ENCODE peak calls at places on chromosome 7, in six cellular contexts. T is fibroblast of lung, Q is H1, R is Peyer's patch, U is astrocyte, B is breast epithelium. Z is an unnamed sample. For H3K27me3, the result is how much of the 10 kb centered on the place peaks cover.

GRCh38 chr7:91263359-91264082 is 712 bp upstream of the FZD1 start:
- DNase-seq in T (no peak), Q (peak), R (no peak), U (peak), B (no peak), Z (no peak)

GRCh38 chr7:92763636-92764423 is 72.5 kb downstream of the CDK6 start:
- DNase-seq in T (peak), Q (peak), R (no peak), U (peak), B (no peak), Z (peak)

GRCh38 chr7:34165927-34166550 is 260.7 kb downstream of the BMPER start:
- DNase-seq in T (peak), Q (no peak), R (no peak), U (peak), B (no peak), Z (peak)

GRCh38 chr7:27802977-27803376 is 63.0 kb downstream of the TAX1BP1 start:
- DNase-seq in T (no peak), Q (no peak), R (no peak), U (no peak), B (no peak), Z (no peak)

GRCh38 chr7:19177269-19177668 is 32.0 kb upstream of the FERD3L start:
- DNase-seq in T (peak), Q (no peak), R (no peak), U (no peak), B (no peak), Z (peak)

GRCh38 chr7:100489824-100490223 is 6.1 kb downstream of the NYAP1 start:
- DNase-seq in T (peak), Q (peak), R (no peak), U (peak), B (no peak), Z (no peak)

GRCh38 chr7:64114791-64115190 is 69.6 kb downstream of the ZNF727 start:
- DNase-seq in T (no peak), Q (no peak), R (no peak), U (no peak), B (no peak), Z (no peak)

GRCh38 chr7:81036871-81037270 is 118.0 kb upstream of the SEMA3C start:
- DNase-seq in T (no peak), Q (no peak), R (no peak), U (no peak), B (no peak), Z (peak)

GRCh38 chr7:39714447-39715091 is 91.2 kb downstream of the RALA start:
- DNase-seq in T (no peak), Q (no peak), R (no peak), U (no peak), B (no peak), Z (no peak)

GRCh38 chr7:39709768-39710291 is 86.5 kb downstream of the RALA start:
- DNase-seq in T (peak), Q (no peak), R (no peak), U (peak), B (no peak), Z (no peak)

GRCh38 chr7:39703143-39703542 is 79.8 kb downstream of the RALA start:
- DNase-seq in T (no peak), Q (no peak), R (no peak), U (peak), B (no peak), Z (no peak)

GRCh38 chr7:39712746-39713145 is 89.4 kb downstream of the RALA start:
- DNase-seq in T (no peak), Q (no peak), R (no peak), U (no peak), B (no peak), Z (no peak)

DNA sequence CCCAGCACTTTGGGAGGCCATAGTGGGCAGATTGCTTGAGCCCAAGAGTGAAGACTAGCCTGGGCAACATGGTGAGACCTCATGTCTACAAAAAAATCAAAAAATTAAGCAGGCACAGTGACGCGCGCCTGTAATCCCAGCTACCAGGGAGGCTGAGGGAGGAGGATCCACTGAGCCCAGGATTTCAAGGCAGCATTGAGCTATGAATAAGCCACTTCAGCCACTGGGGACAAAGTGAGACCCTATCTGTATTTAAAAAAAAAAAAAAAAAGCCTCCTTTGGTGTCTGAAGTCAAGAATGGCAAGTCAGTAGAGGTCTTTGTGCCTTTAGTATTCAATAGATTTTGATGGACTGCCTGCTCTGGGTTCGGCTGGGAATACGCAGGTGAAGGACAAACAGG is 85.7 kb downstream of the RALA start:
- DNase-seq in T (no peak), Q (no peak), R (no peak), U (no peak), B (no peak), Z (no peak)
- TF ChIP-seq CTCF in T (no peak), Q (no peak), R (no peak), U (no peak), B (no peak), Z (no peak)

DNA sequence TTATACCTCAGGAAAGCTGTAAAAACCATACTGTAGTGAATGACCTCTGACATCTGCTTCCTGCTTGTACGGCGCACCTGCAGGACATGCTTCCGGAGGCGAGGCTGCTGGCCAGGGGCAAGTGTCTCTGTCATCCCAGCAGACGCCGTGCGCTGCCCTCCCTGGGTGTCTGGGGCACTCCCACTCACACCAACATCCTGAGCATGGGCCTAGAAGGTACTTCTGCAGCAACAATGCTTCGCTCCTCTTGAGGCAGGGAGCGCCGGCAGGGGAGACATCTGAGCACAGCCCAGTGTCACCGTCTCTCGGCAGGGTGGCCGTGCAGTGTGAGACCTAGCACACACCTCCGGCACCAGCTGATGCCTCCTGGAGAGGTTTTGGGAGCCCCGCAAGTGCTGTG is 269.2 kb downstream of the MAD1L1 start:
- DNase-seq in T (no peak), Q (no peak), R (no peak), U (no peak), B (no peak), Z (no peak)
- H3K27me3 ChIP-seq in T (under half), Q (under half), R (under half), U (under half), B (under half), Z (under half)

GRCh38 chr7:148967032-148967372 is 61.3 kb downstream of the PDIA4 start:
- DNase-seq in T (no peak), Q (no peak), R (no peak), U (no peak), B (no peak), Z (no peak)
- H3K27ac ChIP-seq in T (no peak), Q (no peak), R (no peak), U (no peak), B (no peak), Z (no peak)

GRCh38 chr7:2384354-2385243 is 18.8 kb upstream of the CHST12 start:
- DNase-seq in T (no peak), Q (no peak), R (no peak), U (no peak), B (no peak), Z (no peak)
- TF ChIP-seq CTCF in T (no peak), Q (peak), R (no peak), U (no peak), B (no peak), Z (peak)

GRCh38 chr7:97015279-97015678 is 9.4 kb downstream of the DLX5 start:
- DNase-seq in T (no peak), Q (no peak), R (no peak), U (no peak), B (no peak), Z (no peak)

GRCh38 chr7:97014145-97014544 is 8.8 kb downstream of the DLX6 start:
- DNase-seq in T (no peak), Q (no peak), R (no peak), U (no peak), B (no peak), Z (no peak)

GRCh38 chr7:97012293-97013005 is 7.1 kb downstream of the DLX6 start:
- DNase-seq in T (no peak), Q (peak), R (no peak), U (no peak), B (no peak), Z (no peak)

GRCh38 chr7:97013025-97013424 is 7.7 kb downstream of the DLX6 start:
- DNase-seq in T (no peak), Q (peak), R (no peak), U (no peak), B (no peak), Z (no peak)

GRCh38 chr7:97013555-97013954 is 8.2 kb downstream of the DLX6 start:
- DNase-seq in T (no peak), Q (no peak), R (no peak), U (no peak), B (no peak), Z (no peak)
- H3K27me3 ChIP-seq in T (half or more), Q (half or more), R (under half), U (half or more), B (under half), Z (half or more)

DNA sequence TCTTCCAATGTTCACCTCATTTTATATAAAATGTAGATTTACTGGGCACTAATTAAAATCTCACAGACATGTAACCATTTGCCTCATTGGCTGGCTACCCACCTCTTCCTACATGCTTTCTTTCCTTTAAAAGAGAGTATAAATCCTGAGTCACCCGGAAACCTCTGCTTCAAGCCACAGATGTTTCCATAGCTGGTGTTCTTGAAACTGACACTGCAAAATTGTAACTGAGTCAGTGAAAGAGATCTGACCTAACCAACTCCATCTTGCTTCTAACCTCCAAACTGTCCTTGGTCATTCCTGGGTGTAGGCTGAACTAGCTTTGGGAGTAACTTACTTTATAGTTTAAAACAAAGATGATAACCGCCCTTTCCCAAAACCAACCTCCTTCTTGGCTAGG is 33.6 kb downstream of the SVOPL start:
- DNase-seq in T (no peak), Q (no peak), R (no peak), U (no peak), B (no peak), Z (no peak)
- H3K27ac ChIP-seq in T (no peak), Q (no peak), R (no peak), U (no peak), B (no peak), Z (no peak)

GRCh38 chr7:51246258-51247245 is 70.1 kb downstream of the COBL start:
- DNase-seq in T (no peak), Q (no peak), R (no peak), U (no peak), B (no peak), Z (no peak)
- TF ChIP-seq CTCF in T (no peak), Q (no peak), R (no peak), U (no peak), B (no peak), Z (no peak)

GRCh38 chr7:450741-451140 is 68.9 kb downstream of the PDGFA start:
- DNase-seq in T (no peak), Q (no peak), R (no peak), U (no peak), B (no peak), Z (no peak)
- H3K27me3 ChIP-seq in T (under half), Q (under half), R (under half), U (under half), B (under half), Z (under half)

Z was measured in foreskin keratinocyte.